ENCODE peak calls at places on chromosomes 6 and 20, in four cellular contexts. One of them, this sample, is unnamed.

GRCh38 chr20:57426156-57426769 is 35.1 kb downstream of the RBM38 start:
- DNase-seq in stomach: no peak
- DNase-seq in ovary: no peak
- DNase-seq in lower leg skin: no peak
- DNase-seq in this sample: no peak

GRCh38 chr6:143700684-143701342 is 23.0 kb downstream of the PHACTR2 start:
- DNase-seq in stomach: no peak
- DNase-seq in ovary: no peak
- DNase-seq in lower leg skin: no peak
- DNase-seq in this sample: no peak

GRCh38 chr6:32089082-32089828 is 19.9 kb downstream of the TNXB start:
- DNase-seq in stomach: no peak
- DNase-seq in ovary: no peak
- DNase-seq in lower leg skin: no peak
- DNase-seq in this sample: no peak

GRCh38 chr6:119067091-119067490 is 11.4 kb downstream of the FAM184A start:
- DNase-seq in stomach: no peak
- DNase-seq in ovary: no peak
- DNase-seq in lower leg skin: no peak
- DNase-seq in this sample: no peak

GRCh38 chr20:14142171-14142570 is 146.9 kb downstream of the MACROD2 start:
- DNase-seq in stomach: peak
- DNase-seq in ovary: peak
- DNase-seq in lower leg skin: no peak
- DNase-seq in this sample: no peak

GRCh38 chr20:42430059-42430458 is 759.6 kb downstream of the PTPRT start:
- DNase-seq in stomach: no peak
- DNase-seq in ovary: no peak
- DNase-seq in lower leg skin: no peak
- DNase-seq in this sample: no peak

GRCh38 chr20:38106461-38106860 is 58.6 kb downstream of the TGM2 start:
- DNase-seq in stomach: no peak
- DNase-seq in ovary: no peak
- DNase-seq in lower leg skin: no peak
- DNase-seq in this sample: no peak

GRCh38 chr20:2101057-2101934 is at the start of gene STK35:
- DNase-seq in stomach: no peak
- DNase-seq in ovary: peak
- DNase-seq in lower leg skin: peak
- DNase-seq in this sample: peak

GRCh38 chr6:138403324-138403800 is 661 bp upstream of the HEBP2 start:
- DNase-seq in stomach: peak
- DNase-seq in ovary: peak
- DNase-seq in lower leg skin: peak
- DNase-seq in this sample: no peak

GRCh38 chr20:38870733-38871559 is 55.3 kb upstream of the FAM83D start:
- DNase-seq in stomach: no peak
- DNase-seq in ovary: no peak
- DNase-seq in lower leg skin: no peak
- DNase-seq in this sample: no peak

GRCh38 chr6:45052325-45052724 is 275.8 kb upstream of the RUNX2 start:
- DNase-seq in stomach: no peak
- DNase-seq in ovary: no peak
- DNase-seq in lower leg skin: no peak
- DNase-seq in this sample: no peak

GRCh38 chr20:19661717-19662637 is 96.1 kb upstream of the RIN2 start:
- DNase-seq in stomach: peak
- DNase-seq in ovary: peak
- DNase-seq in lower leg skin: peak
- DNase-seq in this sample: peak

GRCh38 chr6:134882426-134883038 is 67.4 kb downstream of the ALDH8A1 start:
- DNase-seq in stomach: peak
- DNase-seq in ovary: peak
- DNase-seq in lower leg skin: peak
- DNase-seq in this sample: no peak

GRCh38 chr20:17655286-17655651 is 26.8 kb downstream of the RRBP1 start:
- DNase-seq in stomach: no peak
- DNase-seq in ovary: no peak
- DNase-seq in lower leg skin: no peak
- DNase-seq in this sample: no peak

GRCh38 chr6:90917371-90917770 is 330.5 kb upstream of the MAP3K7 start:
- DNase-seq in stomach: no peak
- DNase-seq in ovary: no peak
- DNase-seq in lower leg skin: no peak
- DNase-seq in this sample: no peak

GRCh38 chr6:7916959-7917358 is 6.4 kb upstream of the TXNDC5 start:
- DNase-seq in stomach: no peak
- DNase-seq in ovary: no peak
- DNase-seq in lower leg skin: no peak
- DNase-seq in this sample: no peak

GRCh38 chr6:158040804-158041347 is 59.2 kb downstream of the SYNJ2 start:
- DNase-seq in stomach: no peak
- DNase-seq in ovary: no peak
- DNase-seq in lower leg skin: no peak
- DNase-seq in this sample: peak

GRCh38 chr20:48971956-48972355 is 50.4 kb downstream of the ARFGEF2 start:
- DNase-seq in stomach: no peak
- DNase-seq in ovary: no peak
- DNase-seq in lower leg skin: no peak
- DNase-seq in this sample: no peak

GRCh38 chr6:52617087-52617486 is 40.2 kb upstream of the TRAM2 start:
- DNase-seq in stomach: no peak
- DNase-seq in ovary: no peak
- DNase-seq in lower leg skin: no peak
- DNase-seq in this sample: no peak

GRCh38 chr6:31834367-31834703 is 6.8 kb downstream of the HSPA1B start:
- DNase-seq in stomach: peak
- DNase-seq in ovary: peak
- DNase-seq in lower leg skin: peak
- DNase-seq in this sample: peak

GRCh38 chr6:164039954-164040375 is 625.4 kb downstream of the QKI start:
- DNase-seq in stomach: peak
- DNase-seq in ovary: peak
- DNase-seq in lower leg skin: no peak
- DNase-seq in this sample: no peak

GRCh38 chr20:1888796-1889463 is 6.3 kb upstream of the SIRPA start:
- DNase-seq in stomach: no peak
- DNase-seq in ovary: no peak
- DNase-seq in lower leg skin: no peak
- DNase-seq in this sample: no peak

GRCh38 chr20:667351-668034 is 8.1 kb downstream of the SCRT2 start:
- DNase-seq in stomach: peak
- DNase-seq in ovary: no peak
- DNase-seq in lower leg skin: no peak
- DNase-seq in this sample: no peak

GRCh38 chr6:75855047-75855446 is 106.0 kb downstream of the MYO6 start:
- DNase-seq in stomach: peak
- DNase-seq in ovary: no peak
- DNase-seq in lower leg skin: no peak
- DNase-seq in this sample: no peak

GRCh38 chr6:66771626-66772025 is 1064.6 kb upstream of the EYS start:
- DNase-seq in stomach: no peak
- DNase-seq in ovary: no peak
- DNase-seq in lower leg skin: no peak
- DNase-seq in this sample: no peak

GRCh38 chr6:135236732-135237131 is 55.6 kb downstream of the MYB start:
- DNase-seq in stomach: no peak
- DNase-seq in ovary: no peak
- DNase-seq in lower leg skin: no peak
- DNase-seq in this sample: no peak

GRCh38 chr6:34158876-34159275 is 13.0 kb upstream of the GRM4 start:
- DNase-seq in stomach: no peak
- DNase-seq in ovary: no peak
- DNase-seq in lower leg skin: no peak
- DNase-seq in this sample: no peak

GRCh38 chr6:137866200-137866913 is 702 bp upstream of the TNFAIP3 start:
- DNase-seq in stomach: no peak
- DNase-seq in ovary: peak
- DNase-seq in lower leg skin: peak
- DNase-seq in this sample: peak

GRCh38 chr20:15739056-15739455 is 834.2 kb downstream of the KIF16B start:
- DNase-seq in stomach: no peak
- DNase-seq in ovary: no peak
- DNase-seq in lower leg skin: no peak
- DNase-seq in this sample: no peak

GRCh38 chr6:6749791-6750434 is 161.4 kb downstream of the LY86 start:
- DNase-seq in stomach: peak
- DNase-seq in ovary: peak
- DNase-seq in lower leg skin: peak
- DNase-seq in this sample: no peak

GRCh38 chr6:17865243-17865642 is 122.2 kb downstream of the KIF13A start:
- DNase-seq in stomach: no peak
- DNase-seq in ovary: no peak
- DNase-seq in lower leg skin: peak
- DNase-seq in this sample: no peak

GRCh38 chr6:39184906-39185580 is 44.2 kb downstream of the KCNK5 start:
- DNase-seq in stomach: peak
- DNase-seq in ovary: no peak
- DNase-seq in lower leg skin: no peak
- DNase-seq in this sample: no peak

GRCh38 chr6:130500693-130501092 is 134.9 kb downstream of the TMEM200A start:
- DNase-seq in stomach: no peak
- DNase-seq in ovary: no peak
- DNase-seq in lower leg skin: no peak
- DNase-seq in this sample: no peak

GRCh38 chr6:170282512-170283158 is 8.2 kb downstream of the DLL1 start:
- DNase-seq in stomach: peak
- DNase-seq in ovary: no peak
- DNase-seq in lower leg skin: no peak
- DNase-seq in this sample: no peak

DNA sequence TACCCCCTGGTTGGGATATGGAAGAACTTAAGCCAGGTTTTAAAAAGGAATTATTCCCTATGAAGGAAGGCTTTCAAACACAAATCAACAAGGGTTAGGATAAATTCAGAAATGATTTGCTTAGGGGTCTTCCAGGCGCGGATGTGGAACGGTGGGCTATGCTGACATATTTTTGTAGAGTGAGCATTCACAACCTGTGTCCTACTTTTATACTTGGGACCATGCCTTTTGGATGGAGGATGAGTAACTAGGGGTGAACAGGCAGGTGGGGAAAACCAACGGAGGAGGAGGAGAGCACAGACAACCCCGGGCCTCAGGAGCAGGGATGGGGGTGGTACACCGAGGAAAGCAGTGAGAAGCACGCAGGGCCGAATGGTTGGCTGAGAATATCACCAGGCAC is 5.9 kb downstream of the MYLK4 start:
- DNase-seq in stomach: no peak
- DNase-seq in ovary: no peak
- DNase-seq in lower leg skin: no peak
- DNase-seq in this sample: no peak
- TF ChIP-seq CTCF in stomach: no peak
- TF ChIP-seq CTCF in ovary: no peak
- TF ChIP-seq CTCF in lower leg skin: no peak
- TF ChIP-seq CTCF in this sample: no peak

GRCh38 chr20:4449977-4450715 is 271.6 kb upstream of the PRND start:
- DNase-seq in stomach: no peak
- DNase-seq in ovary: no peak
- DNase-seq in lower leg skin: no peak
- DNase-seq in this sample: no peak
- TF ChIP-seq CTCF in stomach: no peak
- TF ChIP-seq CTCF in ovary: no peak
- TF ChIP-seq CTCF in lower leg skin: no peak
- TF ChIP-seq CTCF in this sample: no peak

DNA sequence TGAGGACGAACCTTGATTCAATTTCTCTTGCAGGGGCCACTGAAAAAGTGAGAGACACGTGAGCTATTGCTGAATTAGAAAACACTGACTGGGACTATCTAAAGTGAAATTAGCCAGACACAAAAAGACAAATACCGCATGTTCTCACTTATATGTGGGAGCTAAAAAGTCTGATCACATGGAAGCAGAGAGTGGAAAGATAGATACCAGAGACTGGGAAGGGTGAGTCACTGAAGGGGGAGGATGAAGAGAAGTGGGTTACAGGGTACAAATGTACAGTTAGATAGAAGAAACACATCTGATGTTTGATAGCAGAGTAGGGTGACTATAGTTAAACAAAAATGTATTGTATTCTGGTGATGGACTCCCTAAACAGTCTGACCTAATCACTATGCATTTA is 13.4 kb downstream of the CST3 start:
- DNase-seq in stomach: no peak
- DNase-seq in ovary: no peak
- DNase-seq in lower leg skin: no peak
- DNase-seq in this sample: no peak
- TF ChIP-seq CTCF in stomach: no peak
- TF ChIP-seq CTCF in ovary: no peak
- TF ChIP-seq CTCF in lower leg skin: no peak
- TF ChIP-seq CTCF in this sample: no peak

DNA sequence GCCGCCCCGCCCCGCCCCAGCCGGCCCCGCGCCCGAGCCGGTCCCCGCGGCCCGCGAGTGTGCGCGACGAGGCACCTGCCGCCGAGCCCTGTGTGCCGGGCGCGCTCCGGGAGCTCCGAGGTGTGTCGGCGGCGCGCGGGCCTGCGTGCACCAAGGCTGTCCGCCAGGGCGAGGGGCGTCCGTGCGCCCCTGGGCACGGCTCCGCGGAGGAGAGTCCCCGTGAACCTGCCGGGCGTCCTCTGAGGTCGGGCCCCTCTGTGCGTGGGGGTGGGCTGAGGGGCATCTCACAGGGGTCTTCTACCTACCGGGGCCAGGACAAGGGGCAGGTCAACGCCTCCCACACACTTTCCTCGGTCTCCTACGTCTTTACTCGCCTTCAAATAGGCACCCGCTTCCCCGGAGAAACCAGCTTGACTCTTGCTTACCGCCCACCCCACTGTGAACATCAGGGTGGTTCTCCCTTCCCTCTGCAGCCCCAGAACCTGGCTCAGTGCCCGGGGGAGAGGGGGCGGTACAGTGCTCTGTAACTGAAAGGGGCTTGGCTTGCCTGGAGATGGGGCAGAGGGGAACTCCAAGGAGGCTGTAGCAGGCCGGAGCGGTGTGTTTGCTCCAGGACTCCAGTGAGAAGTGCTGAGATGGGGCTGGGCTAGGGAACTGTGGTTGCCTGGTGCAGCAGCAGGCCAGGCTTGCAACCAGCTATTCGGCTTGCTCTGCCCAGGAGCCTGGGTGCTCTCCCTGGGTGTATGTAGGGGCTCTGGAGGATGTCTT is at the start of gene SAMD10:
- DNase-seq in stomach: peak
- DNase-seq in ovary: peak
- DNase-seq in lower leg skin: no peak
- DNase-seq in this sample: peak
- TF ChIP-seq CTCF in stomach: peak
- TF ChIP-seq CTCF in ovary: no peak
- TF ChIP-seq CTCF in lower leg skin: no peak
- TF ChIP-seq CTCF in this sample: no peak